ENCODE peak calls at places on chromosome 20, in ten cellular contexts. X is colonic mucosa, U is breast epithelium, J is adrenal gland, W is neural progenitor cell, S is left ventricle myocardium inferior, T is psoas muscle, E is prostate gland, F is OCI-LY7, H is astrocyte. R is an unnamed sample.

GRCh38 chr20:8320306-8320705 is 188.2 kb downstream of the PLCB1 start:
- DNase-seq in J (no peak), H (no peak), U (no peak), W (no peak), X (no peak), E (no peak), S (no peak), T (no peak), F (no peak), R (no peak)

GRCh38 chr20:57957397-57958049 is 247.7 kb upstream of the PMEPA1 start:
- DNase-seq in U (no peak), F (no peak), S (no peak), T (no peak), W (no peak), H (peak; percentile 26), J (no peak), X (no peak), E (no peak), R (no peak)

GRCh38 chr20:63917811-63918210 is 22.9 kb downstream of the DNAJC5 start:
- DNase-seq in E (no peak), F (no peak), S (no peak), W (no peak), J (no peak), X (no peak), T (no peak), H (peak; percentile 7), U (no peak), R (no peak)

GRCh38 chr20:3141757-3142156 is 17.9 kb downstream of the FASTKD5 start:
- DNase-seq in T (no peak), F (no peak), W (no peak), U (no peak), J (no peak), E (no peak), H (no peak), S (no peak), X (no peak), R (no peak)

GRCh38 chr20:32753731-32754130 is 8.5 kb upstream of the DNMT3B start:
- DNase-seq in T (no peak), E (no peak), H (no peak), U (no peak), S (no peak), X (no peak), J (no peak), W (no peak), F (no peak), R (no peak)

GRCh38 chr20:4951299-4951698 is 50.0 kb downstream of the SLC23A2 start:
- DNase-seq in X (no peak), W (no peak), H (peak; percentile 89), J (peak; percentile 77), S (no peak), T (no peak), F (no peak), E (no peak), U (no peak), R (peak; percentile 53)

GRCh38 chr20:22529150-22530019 is 55.0 kb downstream of the FOXA2 start:
- DNase-seq in E (no peak), T (no peak), J (no peak), H (no peak), W (no peak), U (no peak), X (no peak), F (no peak), S (no peak), R (no peak)

GRCh38 chr20:25637247-25637646 is 13.4 kb upstream of the NANP start:
- DNase-seq in T (no peak), X (no peak), E (no peak), W (no peak), U (no peak), J (no peak), H (no peak), S (no peak), F (peak; percentile 13), R (no peak)

GRCh38 chr20:31829731-31830130 is 10.6 kb downstream of the MYLK2 start:
- DNase-seq in W (no peak), E (no peak), T (peak; percentile 19), J (no peak), F (peak; percentile 24), H (no peak), U (no peak), S (no peak), X (no peak), R (no peak)

GRCh38 chr20:46746972-46747371 is 37.5 kb downstream of the SLC2A10 start:
- DNase-seq in T (no peak), F (no peak), H (peak; percentile 61), S (no peak), W (no peak), E (no peak), X (no peak), U (no peak), J (no peak), R (peak; percentile 45)

GRCh38 chr20:4449977-4450715 is 271.6 kb upstream of the PRND start:
- DNase-seq in S (no peak), W (no peak), H (peak; percentile 47), F (no peak), E (no peak), X (no peak), U (no peak), J (peak; percentile 19), T (no peak), R (no peak)

GRCh38 chr20:10006461-10006860 is 28.3 kb upstream of the ANKEF1 start:
- DNase-seq in T (no peak), H (no peak), X (no peak), E (no peak), S (no peak), J (no peak), F (no peak), W (no peak), U (no peak), R (no peak)

GRCh38 chr20:57663681-57664451 is 43.6 kb upstream of the ZBP1 start:
- DNase-seq in H (no peak), F (no peak), X (no peak), J (no peak), U (peak; percentile 46), T (peak; percentile 49), W (no peak), S (peak; percentile 10), E (no peak), R (peak; percentile 0)

GRCh38 chr20:14860410-14860814 is 523.0 kb upstream of the FLRT3 start:
- DNase-seq in F (no peak), E (no peak), U (no peak), X (no peak), S (no peak), T (no peak), H (no peak), W (peak; percentile 76), J (no peak), R (peak; percentile 15)

GRCh38 chr20:23212011-23212410 is 125.9 kb upstream of the CD93 start:
- DNase-seq in U (no peak), S (no peak), J (no peak), W (no peak), F (no peak), H (no peak), T (no peak), E (no peak), X (no peak), R (no peak)

GRCh38 chr20:51470907-51471411 is 71.6 kb downstream of the NFATC2 start:
- DNase-seq in H (no peak), U (no peak), X (no peak), S (no peak), J (no peak), E (no peak), T (no peak), W (no peak), F (no peak), R (no peak)

GRCh38 chr20:51473771-51474170 is 68.7 kb downstream of the NFATC2 start:
- DNase-seq in W (no peak), F (no peak), J (no peak), T (no peak), S (no peak), U (no peak), H (no peak), E (no peak), X (no peak), R (no peak)

GRCh38 chr20:51470521-51470875 is 72.0 kb downstream of the NFATC2 start:
- DNase-seq in J (no peak), T (no peak), H (no peak), W (no peak), F (no peak), U (no peak), E (no peak), S (no peak), X (no peak), R (no peak)

GRCh38 chr20:51469578-51470520 is 72.7 kb downstream of the NFATC2 start:
- DNase-seq in E (no peak), W (no peak), X (no peak), F (peak; percentile 74), U (no peak), T (no peak), H (no peak), J (no peak), S (no peak), R (peak; percentile 77)

GRCh38 chr20:51473256-51473655 is 69.3 kb downstream of the NFATC2 start:
- DNase-seq in X (no peak), W (no peak), H (no peak), S (no peak), J (no peak), F (no peak), E (no peak), U (no peak), T (no peak), R (no peak)
- H3K36me3 ChIP-seq in X (no peaks in the 10 kb centered on the region), W (no peaks in the 10 kb centered on the region), H (no peaks in the 10 kb centered on the region), S (no peaks in the 10 kb centered on the region), J (no peaks in the 10 kb centered on the region), F (peaks cover 91% of the 10 kb centered on the region), E (no peaks in the 10 kb centered on the region), U (no peaks in the 10 kb centered on the region), T (peaks cover 14% of the 10 kb centered on the region), R (no peaks in the 10 kb centered on the region)

DNA sequence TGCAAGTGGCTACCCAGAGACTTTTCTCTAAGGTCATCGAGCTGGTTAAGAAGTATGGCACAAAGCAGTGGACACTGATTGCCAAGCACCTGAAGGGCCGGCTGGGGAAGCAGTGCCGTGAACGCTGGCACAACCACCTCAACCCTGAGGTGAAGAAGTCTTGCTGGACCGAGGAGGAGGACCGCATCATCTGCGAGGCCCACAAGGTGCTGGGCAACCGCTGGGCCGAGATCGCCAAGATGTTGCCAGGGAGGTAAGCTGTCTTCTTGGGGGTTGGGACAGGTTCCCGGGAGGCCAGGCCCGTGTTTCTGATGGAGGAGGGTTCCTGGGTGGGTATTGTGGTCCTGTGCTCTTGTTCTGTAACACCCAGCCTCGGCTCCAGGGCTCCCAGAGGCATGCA is 19.9 kb downstream of the MYBL2 start:
- DNase-seq in H (no peak), F (no peak), J (no peak), X (no peak), U (no peak), W (no peak), T (no peak), S (no peak), E (no peak), R (no peak)
- H3K36me3 ChIP-seq in H (no peaks in the 10 kb centered on the region), F (peaks cover 92% of the 10 kb centered on the region), J (no peaks in the 10 kb centered on the region), X (no peaks in the 10 kb centered on the region), U (no peaks in the 10 kb centered on the region), W (no peaks in the 10 kb centered on the region), T (no peaks in the 10 kb centered on the region), S (no peaks in the 10 kb centered on the region), E (no peaks in the 10 kb centered on the region), R (no peaks in the 10 kb centered on the region)

GRCh38 chr20:36761125-36761524 is 12.4 kb downstream of the DSN1 start:
- DNase-seq in T (no peak), S (no peak), J (no peak), W (no peak), H (no peak), F (no peak), E (no peak), X (no peak), U (no peak), R (no peak)
- H3K36me3 ChIP-seq in T (peaks cover under 1% of the 10 kb centered on the region), S (no peaks in the 10 kb centered on the region), J (no peaks in the 10 kb centered on the region), W (peaks cover 3% of the 10 kb centered on the region), H (peaks cover 6% of the 10 kb centered on the region), F (peaks cover 79% of the 10 kb centered on the region), E (no peaks in the 10 kb centered on the region), X (no peaks in the 10 kb centered on the region), U (no peaks in the 10 kb centered on the region), R (no peaks in the 10 kb centered on the region)

GRCh38 chr20:34491932-34492509 is 24.2 kb upstream of the DYNLRB1 start:
- DNase-seq in J (no peak), H (no peak), T (no peak), E (no peak), W (no peak), F (no peak), X (no peak), S (no peak), U (no peak), R (no peak)
- H3K36me3 ChIP-seq in J (no peaks in the 10 kb centered on the region), H (peaks cover 63% of the 10 kb centered on the region), T (peaks cover 98% of the 10 kb centered on the region), E (no peaks in the 10 kb centered on the region), W (peaks cover 27% of the 10 kb centered on the region), F (peaks cover 93% of the 10 kb centered on the region), X (peaks cover 17% of the 10 kb centered on the region), S (peaks cover 94% of the 10 kb centered on the region), U (no peaks in the 10 kb centered on the region), R (peaks cover 40% of the 10 kb centered on the region)

R was measured in thyroid gland.